ENCODE peak calls at places on chromosomes 1 and 21, in four cellular contexts. D is K562, Q is SK-N-SH, R is HepG2. K is an unnamed sample.

GRCh38 chr1:235012436-235013210 is 116.0 kb downstream of the TOMM20 start:
- DNase-seq in D (no peak), R (no peak), Q (no peak), K (no peak)

GRCh38 chr1:22754824-22755223 is 44.2 kb downstream of the EPHB2 start:
- DNase-seq in D (no peak), Q (no peak), R (no peak), K (no peak)

GRCh38 chr1:182189535-182190066 is 128.1 kb upstream of the ZNF648 start:
- DNase-seq in R (no peak), Q (no peak), D (no peak), K (no peak)

GRCh38 chr1:223700942-223701637 is 11.2 kb upstream of the CAPN2 start:
- DNase-seq in R (peak; percentile 32), D (peak; percentile 79), Q (no peak), K (no peak)

GRCh38 chr1:245205864-245206263 is 51.1 kb downstream of the KIF26B start:
- DNase-seq in D (no peak), R (no peak), Q (no peak), K (no peak)

GRCh38 chr1:30762931-30763653 is 5.5 kb upstream of the LAPTM5 start:
- DNase-seq in Q (no peak), D (no peak), R (no peak), K (no peak)

GRCh38 chr1:28927442-28928305 is 13.3 kb downstream of the EPB41 start:
- DNase-seq in D (no peak), R (no peak), Q (peak; percentile 38), K (no peak)

GRCh38 chr1:35876988-35877387 is 6.0 kb upstream of the AGO1 start:
- DNase-seq in R (no peak), D (no peak), Q (no peak), K (peak; percentile 57)

GRCh38 chr1:67801903-67802302 is 31.4 kb downstream of the GNG12 start:
- DNase-seq in R (no peak), D (no peak), Q (no peak), K (no peak)

GRCh38 chr1:164475834-164476233 is 83.2 kb upstream of the PBX1 start:
- DNase-seq in D (no peak), Q (no peak), R (no peak), K (no peak)

GRCh38 chr1:42173155-42173933 is 8.8 kb upstream of the GUCA2A start:
- DNase-seq in Q (peak; percentile 74), R (peak; percentile 18), D (peak; percentile 84), K (peak; percentile 82)

GRCh38 chr1:228488107-228488817 is 1.1 kb downstream of the RNF187 start:
- DNase-seq in D (no peak), R (no peak), Q (no peak), K (no peak)

DNA sequence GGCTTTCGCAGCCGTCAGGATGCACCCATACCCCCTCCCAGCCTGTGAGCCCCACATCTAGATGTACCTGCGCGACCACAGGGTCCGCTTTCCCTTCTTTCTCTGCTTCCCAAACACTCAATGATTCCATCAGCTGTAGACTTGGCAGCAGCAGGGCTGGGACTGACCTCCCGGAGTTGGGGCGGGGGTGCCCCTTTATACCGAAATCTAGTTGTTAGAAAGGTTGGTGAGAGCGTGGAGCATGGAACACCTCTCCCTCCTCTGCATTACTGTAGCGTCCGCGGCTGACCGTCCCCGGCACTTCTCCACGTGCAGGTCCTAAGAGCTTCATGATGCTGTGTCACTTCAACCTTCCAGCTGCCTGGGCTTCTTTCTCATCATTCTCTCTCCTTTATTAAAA is 21.1 kb upstream of the ACTRT2 start:
- DNase-seq in Q (no peak), R (no peak), D (no peak), K (no peak)
- TF ChIP-seq MAX in Q (no peak), R (no peak), D (no peak), K (no peak)

GRCh38 chr1:63874278-63874880 is 100.6 kb downstream of the ROR1 start:
- DNase-seq in R (no peak), D (no peak), Q (no peak), K (no peak)

GRCh38 chr1:63877021-63877767 is 103.4 kb downstream of the ROR1 start:
- DNase-seq in R (no peak), D (no peak), Q (no peak), K (no peak)

GRCh38 chr1:63877816-63878215 is 104.0 kb downstream of the ROR1 start:
- DNase-seq in Q (no peak), R (no peak), D (no peak), K (no peak)

GRCh38 chr1:63882048-63882704 is 108.4 kb downstream of the ROR1 start:
- DNase-seq in Q (no peak), R (no peak), D (no peak), K (no peak)

GRCh38 chr1:63878914-63879313 is 105.1 kb downstream of the ROR1 start:
- DNase-seq in Q (no peak), R (no peak), D (no peak), K (no peak)
- TF ChIP-seq FOXJ3 in Q (no peak), R (no peak), D (no peak), K (no peak)

DNA sequence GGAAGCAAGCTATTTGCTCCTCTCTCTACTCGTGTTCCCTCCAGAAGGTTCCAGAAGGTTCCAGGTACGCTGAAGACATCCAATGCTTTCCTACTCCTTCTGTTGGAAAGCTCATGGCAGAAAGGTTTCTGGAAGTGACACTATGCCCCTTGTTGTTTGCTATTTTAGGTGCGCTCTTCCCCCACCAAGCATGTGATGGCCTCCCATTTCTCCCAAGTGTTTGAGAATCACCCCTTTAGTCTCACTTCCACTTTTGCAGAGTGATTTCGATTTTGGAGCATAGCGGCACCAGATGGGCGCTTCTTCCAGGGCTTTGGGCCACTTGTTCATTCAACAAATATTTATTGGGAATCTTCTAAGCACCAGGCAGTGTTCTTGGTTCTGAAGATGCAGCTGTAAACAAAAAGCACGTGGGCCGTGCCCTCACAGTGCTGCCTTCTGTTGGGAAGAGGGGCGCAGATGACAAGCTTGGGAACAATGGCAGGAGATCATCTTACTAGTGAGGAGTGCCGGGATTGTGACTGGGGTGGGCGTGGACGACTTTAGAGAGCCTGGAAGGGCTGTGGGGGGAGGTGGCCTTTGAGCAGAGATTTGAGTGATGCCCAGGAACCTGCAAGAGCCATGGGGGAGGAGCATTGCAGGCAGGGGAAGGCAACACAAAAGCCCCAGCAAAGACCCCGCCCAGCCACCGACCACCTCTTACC is 43.0 kb upstream of the TARDBP start:
- DNase-seq in R (no peak), Q (no peak), D (no peak), K (peak; percentile 60)
- TF ChIP-seq MAX in R (no peak), Q (no peak), D (no peak), K (peak; percentile 58)

GRCh38 chr21:45805321-45805720 is 161.8 kb downstream of the PCBP3 start:
- DNase-seq in D (no peak), Q (no peak), R (no peak), K (no peak)
- TF ChIP-seq FOXJ3 in D (no peak), Q (no peak), R (no peak), K (no peak)

GRCh38 chr21:15276243-15276642 is 211.4 kb upstream of the NRIP1 start:
- DNase-seq in Q (no peak), R (no peak), D (no peak), K (no peak)

GRCh38 chr21:15273244-15273643 is 208.4 kb upstream of the NRIP1 start:
- DNase-seq in R (no peak), D (no peak), Q (no peak), K (no peak)

GRCh38 chr21:15272591-15272990 is 207.8 kb upstream of the NRIP1 start:
- DNase-seq in D (no peak), Q (no peak), R (no peak), K (no peak)

GRCh38 chr21:15275615-15276228 is 210.9 kb upstream of the NRIP1 start:
- DNase-seq in D (no peak), R (no peak), Q (no peak), K (no peak)

GRCh38 chr21:15274701-15275255 is 210.0 kb upstream of the NRIP1 start:
- DNase-seq in D (no peak), Q (no peak), R (no peak), K (no peak)
- TF ChIP-seq MAX in D (no peak), Q (no peak), R (no peak), K (no peak)

GRCh38 chr1:32496127-32496526 is 31.3 kb downstream of the ZBTB8B start:
- DNase-seq in Q (no peak), R (no peak), D (no peak), K (no peak)
- TF ChIP-seq FOXJ3 in Q (no peak), R (no peak), D (no peak), K (no peak)

GRCh38 chr1:110057963-110058518 is 12.4 kb downstream of the ALX3 start:
- DNase-seq in R (no peak), Q (peak; percentile 79), D (peak; percentile 53), K (no peak)

GRCh38 chr1:110056284-110056680 is 14.2 kb downstream of the ALX3 start:
- DNase-seq in Q (no peak), D (no peak), R (no peak), K (no peak)

GRCh38 chr1:110053557-110054428 is 16.7 kb downstream of the ALX3 start:
- DNase-seq in D (peak; percentile 87), Q (peak; percentile 71), R (peak; percentile 21), K (peak; percentile 86)

GRCh38 chr1:110056776-110057175 is 13.7 kb downstream of the ALX3 start:
- DNase-seq in D (no peak), R (no peak), Q (no peak), K (no peak)

GRCh38 chr1:110055493-110056283 is 14.8 kb downstream of the ALX3 start:
- DNase-seq in Q (no peak), D (no peak), R (no peak), K (no peak)
- TF ChIP-seq MAX in Q (peak; percentile 20), D (no peak), R (no peak), K (no peak)

GRCh38 chr1:9245230-9245619 is 10.7 kb downstream of the H6PD start:
- DNase-seq in Q (no peak), D (no peak), R (no peak), K (no peak)

GRCh38 chr1:9242338-9242969 is 7.9 kb downstream of the H6PD start:
- DNase-seq in R (peak; percentile 54), D (no peak), Q (no peak), K (no peak)

GRCh38 chr1:9246215-9246614 is 11.6 kb downstream of the H6PD start:
- DNase-seq in D (no peak), R (no peak), Q (no peak), K (no peak)

GRCh38 chr1:9245661-9246060 is 11.1 kb downstream of the H6PD start:
- DNase-seq in D (no peak), R (no peak), Q (no peak), K (no peak)

DNA sequence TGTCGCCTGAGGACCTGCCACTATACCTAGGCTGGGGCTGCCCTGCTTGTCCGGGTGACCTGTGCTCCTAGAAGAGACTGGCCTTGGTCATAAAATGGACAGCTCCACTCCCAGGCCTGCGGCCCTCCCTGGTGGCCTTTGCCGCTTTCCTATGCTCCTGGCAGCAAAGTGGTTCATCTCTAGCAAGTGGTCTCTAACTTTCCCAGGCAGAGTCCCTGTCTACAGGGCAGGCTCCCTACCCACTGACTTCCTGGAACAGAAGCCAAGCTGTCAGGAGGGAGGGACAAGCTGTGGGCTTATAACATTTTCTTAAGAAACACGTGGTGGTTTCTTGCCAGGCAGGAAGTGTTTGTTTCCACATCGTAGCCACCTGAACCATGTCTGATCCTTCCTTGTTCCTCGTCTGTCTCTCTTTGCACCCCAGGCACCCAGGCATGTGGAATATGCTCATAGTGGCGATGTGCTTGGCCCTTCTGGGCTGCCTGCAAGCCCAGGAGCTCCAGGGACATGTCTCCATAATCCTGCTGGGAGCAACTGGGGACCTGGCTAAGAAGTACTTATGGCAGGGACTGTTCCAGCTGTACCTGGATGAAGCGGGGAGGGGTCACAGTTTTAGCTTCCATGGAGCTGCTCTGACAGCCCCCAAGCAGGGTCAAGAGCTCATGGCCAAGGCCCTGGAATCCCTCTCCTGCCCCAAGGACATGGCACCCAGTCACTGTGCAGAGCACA is 10.1 kb downstream of the H6PD start:
- DNase-seq in Q (no peak), R (no peak), D (no peak), K (no peak)
- TF ChIP-seq FOXJ3 in Q (no peak), R (no peak), D (no peak), K (no peak)